ENCODE peak calls at places on chromosomes 3 and 15, in eight cellular contexts. X, T, O, G, P, N, I and M are unnamed samples.

GRCh38 chr3:66153961-66154923 is 66.6 kb upstream of the SLC25A26 start:
- DNase-seq in X (peak; percentile 43), T (peak; percentile 32), O (no peak), G (no peak), P (peak; percentile 43), N (no peak), I (peak; percentile 18), M (no peak)

GRCh38 chr15:28975766-28976179 is 90.0 kb downstream of the APBA2 start:
- DNase-seq in X (peak; percentile 57), T (peak; percentile 69), O (no peak), G (peak; percentile 39), P (peak; percentile 80), N (no peak), I (no peak), M (no peak)

GRCh38 chr15:90893175-90894090 is 9.1 kb downstream of the FES start:
- DNase-seq in X (no peak), T (no peak), O (no peak), G (peak; percentile 50), P (no peak), N (no peak), I (no peak), M (no peak)

GRCh38 chr15:26864664-26865191 is 2.1 kb upstream of the GABRA5 start:
- DNase-seq in X (peak; percentile 49), T (peak; percentile 55), O (no peak), G (no peak), P (peak; percentile 60), N (no peak), I (no peak), M (no peak)

GRCh38 chr3:28077566-28077965 is 163.9 kb upstream of the CMC1 start:
- DNase-seq in X (peak; percentile 56), T (peak; percentile 14), O (no peak), G (peak; percentile 12), P (peak; percentile 24), N (no peak), I (no peak), M (no peak)

GRCh38 chr3:167973046-167973445 is 122.7 kb downstream of the GOLIM4 start:
- DNase-seq in X (no peak), T (no peak), O (no peak), G (no peak), P (no peak), N (no peak), I (no peak), M (no peak)

GRCh38 chr15:44726568-44727461 is 9.5 kb upstream of the TRIM69 start:
- DNase-seq in X (peak; percentile 96), T (peak; percentile 18), O (peak; percentile 85), G (peak; percentile 52), P (peak; percentile 92), N (no peak), I (no peak), M (peak; percentile 33)

GRCh38 chr3:108329087-108329486 is 32.7 kb downstream of the HHLA2 start:
- DNase-seq in X (no peak), T (no peak), O (no peak), G (no peak), P (no peak), N (no peak), I (no peak), M (peak; percentile 36)

GRCh38 chr15:71480566-71480965 is 329.8 kb upstream of the NR2E3 start:
- DNase-seq in X (no peak), T (no peak), O (no peak), G (no peak), P (no peak), N (no peak), I (no peak), M (no peak)

GRCh38 chr15:85306946-85307686 is 73.3 kb upstream of the AKAP13 start:
- DNase-seq in X (no peak), T (no peak), O (no peak), G (no peak), P (no peak), N (no peak), I (no peak), M (no peak)

GRCh38 chr3:108062051-108062450 is 28.8 kb downstream of the CD47 start:
- DNase-seq in X (no peak), T (no peak), O (no peak), G (no peak), P (no peak), N (no peak), I (no peak), M (no peak)

GRCh38 chr3:143510601-143511000 is 337.7 kb downstream of the SLC9A9 start:
- DNase-seq in X (no peak), T (no peak), O (no peak), G (no peak), P (no peak), N (no peak), I (no peak), M (no peak)

GRCh38 chr3:194488007-194488742 is 1.4 kb upstream of the ATP13A3 start:
- DNase-seq in X (no peak), T (no peak), O (peak; percentile 68), G (no peak), P (peak; percentile 51), N (no peak), I (no peak), M (no peak)

GRCh38 chr3:125374501-125374995 is 577 bp downstream of the ZNF148 start:
- DNase-seq in X (peak; percentile 30), T (peak; percentile 44), O (no peak), G (no peak), P (peak; percentile 36), N (peak; percentile 62), I (no peak), M (peak; percentile 11)

GRCh38 chr15:75904241-75904631 is 558 bp downstream of the FBXO22 start:
- DNase-seq in X (peak; percentile 37), T (peak; percentile 49), O (peak; percentile 28), G (no peak), P (peak; percentile 37), N (no peak), I (no peak), M (peak; percentile 9)

GRCh38 chr15:88606437-88606794 is 14.7 kb upstream of the AEN start:
- DNase-seq in X (no peak), T (no peak), O (no peak), G (no peak), P (no peak), N (no peak), I (no peak), M (no peak)

GRCh38 chr3:8239718-8240698 is 261.6 kb upstream of the LMCD1 start:
- DNase-seq in X (peak; percentile 66), T (peak; percentile 36), O (peak; percentile 6), G (peak; percentile 48), P (peak; percentile 66), N (no peak), I (no peak), M (peak; percentile 9)

DNA sequence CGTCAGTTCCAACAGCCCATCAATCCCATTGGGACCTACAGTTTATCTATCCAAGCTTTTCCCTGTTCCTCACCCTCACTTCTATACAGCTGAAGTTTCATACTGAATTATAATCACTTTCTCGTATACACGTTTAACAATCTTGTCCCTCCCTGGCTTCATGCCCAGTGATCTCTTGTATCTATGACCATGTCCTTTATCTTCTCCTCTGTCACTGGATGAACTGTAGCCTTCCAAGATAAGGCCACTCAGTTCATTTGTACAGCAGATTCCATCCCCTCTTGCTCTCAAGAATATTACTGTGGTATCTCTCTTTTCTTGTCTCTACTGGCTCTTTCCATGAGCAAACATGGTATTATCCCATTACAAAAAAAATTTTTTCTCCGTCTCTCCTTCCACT is 9.2 kb downstream of the CTNNB1 start:
- DNase-seq in X (no peak), T (peak; percentile 53), O (no peak), G (no peak), P (no peak), N (no peak), I (no peak), M (no peak)
- TF ChIP-seq CTCF in X (no peak), T (no peak), O (no peak), G (no peak), P (no peak), N (no peak), I (no peak), M (no peak)

GRCh38 chr3:152276688-152277087 is 8.0 kb downstream of the MBNL1 start:
- DNase-seq in X (no peak), T (no peak), O (no peak), G (no peak), P (no peak), N (no peak), I (no peak), M (no peak)

GRCh38 chr3:152279474-152279873 is 10.7 kb downstream of the MBNL1 start:
- DNase-seq in X (no peak), T (no peak), O (no peak), G (no peak), P (no peak), N (no peak), I (no peak), M (no peak)

GRCh38 chr3:152280539-152280938 is 11.8 kb downstream of the MBNL1 start:
- DNase-seq in X (no peak), T (no peak), O (no peak), G (no peak), P (no peak), N (no peak), I (no peak), M (no peak)

GRCh38 chr3:152277198-152277597 is 8.5 kb downstream of the MBNL1 start:
- DNase-seq in X (no peak), T (no peak), O (no peak), G (no peak), P (no peak), N (no peak), I (no peak), M (no peak)

GRCh38 chr3:152278674-152279427 is 10.1 kb downstream of the MBNL1 start:
- DNase-seq in X (peak; percentile 43), T (no peak), O (no peak), G (no peak), P (no peak), N (no peak), I (no peak), M (no peak)
- H3K4me3 ChIP-seq in X (no peak overlapping the region), T (no peak overlapping the region), O (no peak overlapping the region), G (no peak overlapping the region), P (no peak overlapping the region), N (no peak overlapping the region), I (no peak overlapping the region), M (no peak overlapping the region)

GRCh38 chr15:66232267-66232625 is 21.3 kb downstream of the MEGF11 start:
- DNase-seq in X (no peak), T (no peak), O (no peak), G (no peak), P (no peak), N (no peak), I (no peak), M (no peak)

GRCh38 chr15:66231421-66232266 is 21.9 kb downstream of the MEGF11 start:
- DNase-seq in X (peak; percentile 50), T (no peak), O (no peak), G (no peak), P (no peak), N (no peak), I (no peak), M (no peak)

GRCh38 chr15:66235866-66236265 is 17.7 kb downstream of the MEGF11 start:
- DNase-seq in X (no peak), T (no peak), O (no peak), G (no peak), P (no peak), N (no peak), I (no peak), M (no peak)

GRCh38 chr15:66234798-66235197 is 18.8 kb downstream of the MEGF11 start:
- DNase-seq in X (no peak), T (no peak), O (no peak), G (no peak), P (no peak), N (no peak), I (no peak), M (no peak)

GRCh38 chr15:66233487-66234415 is 19.8 kb downstream of the MEGF11 start:
- DNase-seq in X (peak; percentile 49), T (no peak), O (no peak), G (peak; percentile 38), P (no peak), N (no peak), I (no peak), M (no peak)
- TF ChIP-seq CTCF in X (no peak), T (no peak), O (no peak), G (peak; percentile 56), P (no peak), N (no peak), I (no peak), M (no peak)

GRCh38 chr3:130932979-130933378 is 39.1 kb downstream of the ATP2C1 start:
- DNase-seq in X (no peak), T (no peak), O (no peak), G (no peak), P (no peak), N (no peak), I (no peak), M (no peak)
- H3K4me3 ChIP-seq in X (no peak overlapping the region), T (no peak overlapping the region), O (no peak overlapping the region), G (no peak overlapping the region), P (no peak overlapping the region), N (no peak overlapping the region), I (no peak overlapping the region), M (no peak overlapping the region)